ENCODE peak calls at places on chromosomes 12 and 14, in five cellular contexts. One of them, this sample, is unnamed. For H3K36me3 and H3K27me3, the result is how much of the 10 kb centered on the place peaks cover.

GRCh38 chr12:45234134-45234865 is 18.4 kb downstream of the ANO6 start:
- DNase-seq in endothelial cell of umbilical vein: peak
- DNase-seq in stomach: no peak
- DNase-seq in IMR-90: peak
- DNase-seq in aorta: no peak
- DNase-seq in this sample: peak

GRCh38 chr12:9730011-9730410 is 2.9 kb downstream of the CLECL1 start:
- DNase-seq in endothelial cell of umbilical vein: no peak
- DNase-seq in stomach: no peak
- DNase-seq in aorta: no peak
- DNase-seq in IMR-90: no peak
- DNase-seq in this sample: no peak

GRCh38 chr14:59768855-59769254 is 101.7 kb downstream of the RTN1 start:
- DNase-seq in endothelial cell of umbilical vein: no peak
- DNase-seq in stomach: no peak
- DNase-seq in IMR-90: peak
- DNase-seq in aorta: no peak
- DNase-seq in this sample: no peak

GRCh38 chr14:102238766-102239165 is 66.2 kb downstream of the MOK start:
- DNase-seq in IMR-90: no peak
- DNase-seq in stomach: no peak
- DNase-seq in endothelial cell of umbilical vein: no peak
- DNase-seq in aorta: no peak
- DNase-seq in this sample: no peak

GRCh38 chr12:71782007-71782406 is 27.3 kb downstream of the RAB21 start:
- DNase-seq in endothelial cell of umbilical vein: no peak
- DNase-seq in stomach: no peak
- DNase-seq in IMR-90: no peak
- DNase-seq in aorta: no peak
- DNase-seq in this sample: no peak

GRCh38 chr12:117023998-117024960 is 74.9 kb downstream of the TESC start:
- DNase-seq in IMR-90: no peak
- DNase-seq in aorta: no peak
- DNase-seq in endothelial cell of umbilical vein: no peak
- DNase-seq in stomach: peak
- DNase-seq in this sample: no peak

GRCh38 chr12:20127401-20127800 is 240.9 kb upstream of the PDE3A start:
- DNase-seq in IMR-90: no peak
- DNase-seq in stomach: no peak
- DNase-seq in aorta: no peak
- DNase-seq in endothelial cell of umbilical vein: no peak
- DNase-seq in this sample: no peak

GRCh38 chr14:51035611-51036192 is 59.2 kb downstream of the TRIM9 start:
- DNase-seq in aorta: no peak
- DNase-seq in stomach: no peak
- DNase-seq in IMR-90: no peak
- DNase-seq in endothelial cell of umbilical vein: no peak
- DNase-seq in this sample: peak

GRCh38 chr14:93906341-93907329 is 20.5 kb upstream of the FAM181A start:
- DNase-seq in stomach: peak
- DNase-seq in IMR-90: peak
- DNase-seq in endothelial cell of umbilical vein: no peak
- DNase-seq in aorta: peak
- DNase-seq in this sample: peak

GRCh38 chr14:85535916-85536834 is 6.2 kb downstream of the FLRT2 start:
- DNase-seq in stomach: no peak
- DNase-seq in IMR-90: peak
- DNase-seq in endothelial cell of umbilical vein: peak
- DNase-seq in aorta: no peak
- DNase-seq in this sample: peak

GRCh38 chr12:132158677-132159554 is 14.7 kb downstream of the NOC4L start:
- DNase-seq in aorta: no peak
- DNase-seq in endothelial cell of umbilical vein: no peak
- DNase-seq in stomach: no peak
- DNase-seq in IMR-90: no peak
- DNase-seq in this sample: no peak

GRCh38 chr12:102542816-102543448 is 62.6 kb upstream of the IGF1 start:
- DNase-seq in stomach: no peak
- DNase-seq in endothelial cell of umbilical vein: no peak
- DNase-seq in IMR-90: peak
- DNase-seq in aorta: no peak
- DNase-seq in this sample: no peak

GRCh38 chr12:126726481-126727217 is 1540.3 kb upstream of the TMEM132C start:
- DNase-seq in aorta: peak
- DNase-seq in IMR-90: no peak
- DNase-seq in stomach: no peak
- DNase-seq in endothelial cell of umbilical vein: no peak
- DNase-seq in this sample: no peak

GRCh38 chr14:58636129-58636528 is 1.6 kb upstream of the DACT1 start:
- DNase-seq in IMR-90: no peak
- DNase-seq in endothelial cell of umbilical vein: no peak
- DNase-seq in aorta: no peak
- DNase-seq in stomach: no peak
- DNase-seq in this sample: no peak

GRCh38 chr14:59374048-59374447 is 91.1 kb downstream of the GPR135 start:
- DNase-seq in aorta: no peak
- DNase-seq in endothelial cell of umbilical vein: no peak
- DNase-seq in IMR-90: no peak
- DNase-seq in stomach: no peak
- DNase-seq in this sample: no peak

GRCh38 chr12:91896725-91897515 is 248.7 kb downstream of the BTG1 start:
- DNase-seq in aorta: no peak
- DNase-seq in IMR-90: no peak
- DNase-seq in stomach: no peak
- DNase-seq in endothelial cell of umbilical vein: no peak
- DNase-seq in this sample: no peak

GRCh38 chr12:32025906-32026305 is 66.7 kb downstream of the RESF1 start:
- DNase-seq in stomach: no peak
- DNase-seq in endothelial cell of umbilical vein: no peak
- DNase-seq in IMR-90: no peak
- DNase-seq in aorta: no peak
- DNase-seq in this sample: no peak

GRCh38 chr12:111976291-111976690 is 36.7 kb downstream of the TMEM116 start:
- DNase-seq in IMR-90: no peak
- DNase-seq in aorta: no peak
- DNase-seq in endothelial cell of umbilical vein: no peak
- DNase-seq in stomach: no peak
- DNase-seq in this sample: no peak

GRCh38 chr12:7116196-7116595 is 7.2 kb upstream of the C1RL start:
- DNase-seq in endothelial cell of umbilical vein: no peak
- DNase-seq in stomach: no peak
- DNase-seq in IMR-90: no peak
- DNase-seq in aorta: no peak
- DNase-seq in this sample: no peak

GRCh38 chr12:104480826-104481457 is 24.2 kb downstream of the CHST11 start:
- DNase-seq in stomach: peak
- DNase-seq in endothelial cell of umbilical vein: peak
- DNase-seq in IMR-90: peak
- DNase-seq in aorta: no peak
- DNase-seq in this sample: peak

GRCh38 chr12:59005195-59005961 is 85.1 kb upstream of the LRIG3 start:
- DNase-seq in IMR-90: peak
- DNase-seq in stomach: no peak
- DNase-seq in endothelial cell of umbilical vein: no peak
- DNase-seq in aorta: no peak
- DNase-seq in this sample: no peak

GRCh38 chr14:47040490-47040889 is 388.9 kb upstream of the RPL10L start:
- DNase-seq in IMR-90: no peak
- DNase-seq in aorta: no peak
- DNase-seq in endothelial cell of umbilical vein: peak
- DNase-seq in stomach: no peak
- DNase-seq in this sample: no peak

GRCh38 chr14:51539571-51540037 is 112.1 kb upstream of the FRMD6 start:
- DNase-seq in aorta: no peak
- DNase-seq in endothelial cell of umbilical vein: peak
- DNase-seq in stomach: no peak
- DNase-seq in IMR-90: peak
- DNase-seq in this sample: peak

GRCh38 chr12:105331805-105332251 is 1.3 kb downstream of the C12orf75 start:
- DNase-seq in stomach: peak
- DNase-seq in endothelial cell of umbilical vein: no peak
- DNase-seq in aorta: no peak
- DNase-seq in IMR-90: no peak
- DNase-seq in this sample: no peak

GRCh38 chr12:49609059-49609874 is 3.8 kb upstream of the FAM186B start:
- DNase-seq in IMR-90: no peak
- DNase-seq in endothelial cell of umbilical vein: no peak
- DNase-seq in stomach: no peak
- DNase-seq in aorta: no peak
- DNase-seq in this sample: no peak

DNA sequence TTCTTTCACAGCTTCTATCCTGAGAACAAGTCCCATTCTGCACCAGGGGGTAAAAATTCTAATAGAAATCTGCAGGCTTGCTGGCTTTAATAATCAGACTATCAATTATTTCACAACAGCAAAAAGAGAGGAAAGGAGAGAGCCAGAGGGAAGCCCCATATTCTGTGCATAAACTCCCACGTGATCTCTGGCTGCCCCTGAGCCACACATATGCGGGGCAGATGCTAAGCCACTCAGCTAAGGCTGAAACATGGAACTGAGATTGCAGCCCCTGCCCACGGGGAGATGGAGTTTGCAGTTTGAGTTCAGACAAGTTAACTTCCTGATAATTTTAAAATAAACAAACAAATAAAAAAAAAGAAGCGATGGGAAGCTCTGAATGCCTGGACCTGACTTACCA is 254.3 kb upstream of the CCDC196 start:
- DNase-seq in stomach: no peak
- DNase-seq in aorta: no peak
- DNase-seq in endothelial cell of umbilical vein: no peak
- DNase-seq in IMR-90: no peak
- DNase-seq in this sample: no peak
- H3K4me3 ChIP-seq in stomach: no peak
- H3K4me3 ChIP-seq in aorta: no peak
- H3K4me3 ChIP-seq in endothelial cell of umbilical vein: no peak
- H3K4me3 ChIP-seq in IMR-90: no peak
- H3K4me3 ChIP-seq in this sample: no peak

GRCh38 chr12:2613674-2614073 is 181.1 kb upstream of the FKBP4 start:
- DNase-seq in IMR-90: peak
- DNase-seq in stomach: no peak
- DNase-seq in endothelial cell of umbilical vein: peak
- DNase-seq in aorta: peak
- DNase-seq in this sample: peak
- H3K36me3 ChIP-seq in IMR-90: under half
- H3K36me3 ChIP-seq in stomach: under half
- H3K36me3 ChIP-seq in endothelial cell of umbilical vein: under half
- H3K36me3 ChIP-seq in aorta: under half
- H3K36me3 ChIP-seq in this sample: under half

DNA sequence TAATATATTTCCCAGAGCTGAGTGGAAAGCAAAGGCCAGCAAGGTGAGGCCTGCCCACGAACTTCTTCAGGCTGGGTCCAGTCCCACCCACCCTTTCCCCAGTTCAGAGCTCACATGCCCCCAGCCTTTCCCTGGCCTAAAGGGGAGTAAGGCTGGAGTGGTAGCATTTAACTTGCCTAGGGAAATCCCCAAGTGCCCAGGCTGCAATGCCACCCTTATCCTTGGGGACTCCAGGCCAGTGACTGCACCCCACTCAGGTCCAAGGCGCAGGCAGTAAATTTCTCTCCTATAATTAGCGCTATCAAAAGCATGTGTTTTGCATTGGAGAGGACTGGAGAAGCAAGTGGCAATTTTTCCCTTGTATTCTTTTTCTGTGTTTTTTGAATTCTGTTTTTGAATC is 3.7 kb upstream of the HOXC6 start:
- DNase-seq in endothelial cell of umbilical vein: no peak
- DNase-seq in IMR-90: no peak
- DNase-seq in aorta: no peak
- DNase-seq in stomach: no peak
- DNase-seq in this sample: no peak
- H3K27me3 ChIP-seq in endothelial cell of umbilical vein: half or more
- H3K27me3 ChIP-seq in IMR-90: half or more
- H3K27me3 ChIP-seq in aorta: under half
- H3K27me3 ChIP-seq in stomach: half or more
- H3K27me3 ChIP-seq in this sample: under half

GRCh38 chr14:104766256-104766862 is 13.4 kb downstream of the SIVA1 start:
- DNase-seq in stomach: no peak
- DNase-seq in IMR-90: no peak
- DNase-seq in aorta: no peak
- DNase-seq in endothelial cell of umbilical vein: no peak
- DNase-seq in this sample: no peak
- H3K4me3 ChIP-seq in stomach: no peak
- H3K4me3 ChIP-seq in IMR-90: no peak
- H3K4me3 ChIP-seq in aorta: no peak
- H3K4me3 ChIP-seq in endothelial cell of umbilical vein: no peak
- H3K4me3 ChIP-seq in this sample: no peak

This sample was measured in MG63.